ENCODE peak calls at places on chromosomes 7 and 10, in seven cellular contexts. One of them, this sample, is unnamed.

GRCh38 chr10:44990302-44990655 is 10.4 kb upstream of the ZNF22 start:
- DNase-seq in GM12865: no peak
- DNase-seq in Calu3: peak
- DNase-seq in B cell: no peak
- DNase-seq in endothelial cell of umbilical vein: no peak
- DNase-seq in GM20000: no peak
- DNase-seq in sigmoid colon: peak
- DNase-seq in this sample: no peak

GRCh38 chr10:16602104-16602735 is 80.5 kb upstream of the C1QL3 start:
- DNase-seq in B cell: no peak
- DNase-seq in Calu3: no peak
- DNase-seq in GM20000: no peak
- DNase-seq in endothelial cell of umbilical vein: no peak
- DNase-seq in sigmoid colon: no peak
- DNase-seq in GM12865: no peak
- DNase-seq in this sample: no peak

GRCh38 chr10:45657033-45657926 is 15.3 kb downstream of the ZFAND4 start:
- DNase-seq in GM12865: no peak
- DNase-seq in Calu3: no peak
- DNase-seq in GM20000: no peak
- DNase-seq in endothelial cell of umbilical vein: no peak
- DNase-seq in B cell: no peak
- DNase-seq in sigmoid colon: no peak
- DNase-seq in this sample: no peak

GRCh38 chr7:2640858-2641257 is 9.1 kb downstream of the TTYH3 start:
- DNase-seq in GM20000: no peak
- DNase-seq in endothelial cell of umbilical vein: no peak
- DNase-seq in Calu3: no peak
- DNase-seq in GM12865: no peak
- DNase-seq in sigmoid colon: peak
- DNase-seq in B cell: no peak
- DNase-seq in this sample: no peak

GRCh38 chr7:126501617-126502016 is 751.1 kb downstream of the GRM8 start:
- DNase-seq in GM20000: no peak
- DNase-seq in endothelial cell of umbilical vein: no peak
- DNase-seq in Calu3: no peak
- DNase-seq in B cell: no peak
- DNase-seq in sigmoid colon: no peak
- DNase-seq in GM12865: peak
- DNase-seq in this sample: no peak

GRCh38 chr10:132163826-132164515 is 22.8 kb upstream of the DPYSL4 start:
- DNase-seq in endothelial cell of umbilical vein: no peak
- DNase-seq in Calu3: no peak
- DNase-seq in GM12865: no peak
- DNase-seq in B cell: no peak
- DNase-seq in sigmoid colon: no peak
- DNase-seq in GM20000: no peak
- DNase-seq in this sample: no peak

GRCh38 chr10:24642921-24643678 is 80.6 kb downstream of the ARHGAP21 start:
- DNase-seq in sigmoid colon: no peak
- DNase-seq in Calu3: peak
- DNase-seq in GM12865: peak
- DNase-seq in B cell: peak
- DNase-seq in GM20000: peak
- DNase-seq in endothelial cell of umbilical vein: peak
- DNase-seq in this sample: no peak

GRCh38 chr7:114021135-114021534 is 102.3 kb upstream of the PPP1R3A start:
- DNase-seq in Calu3: no peak
- DNase-seq in GM12865: no peak
- DNase-seq in B cell: no peak
- DNase-seq in sigmoid colon: no peak
- DNase-seq in GM20000: no peak
- DNase-seq in endothelial cell of umbilical vein: no peak
- DNase-seq in this sample: no peak

GRCh38 chr7:102836206-102836938 is 76.4 kb upstream of the LRRC17 start:
- DNase-seq in endothelial cell of umbilical vein: peak
- DNase-seq in GM20000: no peak
- DNase-seq in sigmoid colon: no peak
- DNase-seq in Calu3: no peak
- DNase-seq in GM12865: no peak
- DNase-seq in B cell: no peak
- DNase-seq in this sample: no peak

GRCh38 chr10:12334186-12334530 is 15.2 kb upstream of the CAMK1D start:
- DNase-seq in endothelial cell of umbilical vein: no peak
- DNase-seq in GM12865: no peak
- DNase-seq in B cell: no peak
- DNase-seq in GM20000: no peak
- DNase-seq in sigmoid colon: no peak
- DNase-seq in Calu3: no peak
- DNase-seq in this sample: no peak

GRCh38 chr7:13508586-13508985 is 480.9 kb downstream of the ETV1 start:
- DNase-seq in B cell: no peak
- DNase-seq in Calu3: no peak
- DNase-seq in endothelial cell of umbilical vein: no peak
- DNase-seq in sigmoid colon: no peak
- DNase-seq in GM12865: no peak
- DNase-seq in GM20000: no peak
- DNase-seq in this sample: no peak

GRCh38 chr10:1809139-1809755 is 71.9 kb upstream of the ADARB2 start:
- DNase-seq in endothelial cell of umbilical vein: no peak
- DNase-seq in B cell: no peak
- DNase-seq in sigmoid colon: no peak
- DNase-seq in Calu3: no peak
- DNase-seq in GM12865: no peak
- DNase-seq in GM20000: no peak
- DNase-seq in this sample: no peak

GRCh38 chr10:6929157-6929830 is 349.2 kb upstream of the PRKCQ start:
- DNase-seq in GM20000: no peak
- DNase-seq in Calu3: no peak
- DNase-seq in B cell: no peak
- DNase-seq in GM12865: peak
- DNase-seq in sigmoid colon: no peak
- DNase-seq in endothelial cell of umbilical vein: no peak
- DNase-seq in this sample: no peak

GRCh38 chr10:29850371-29850770 is 209.0 kb downstream of the JCAD start:
- DNase-seq in endothelial cell of umbilical vein: no peak
- DNase-seq in GM12865: no peak
- DNase-seq in sigmoid colon: no peak
- DNase-seq in Calu3: no peak
- DNase-seq in B cell: no peak
- DNase-seq in GM20000: no peak
- DNase-seq in this sample: no peak

GRCh38 chr7:96996111-96996936 is 9.0 kb upstream of the DLX6 start:
- DNase-seq in Calu3: no peak
- DNase-seq in endothelial cell of umbilical vein: no peak
- DNase-seq in sigmoid colon: no peak
- DNase-seq in GM12865: no peak
- DNase-seq in GM20000: peak
- DNase-seq in B cell: no peak
- DNase-seq in this sample: no peak

GRCh38 chr7:101058355-101058754 is 26.9 kb upstream of the TRIM56 start:
- DNase-seq in B cell: peak
- DNase-seq in Calu3: peak
- DNase-seq in GM20000: peak
- DNase-seq in GM12865: peak
- DNase-seq in endothelial cell of umbilical vein: peak
- DNase-seq in sigmoid colon: no peak
- DNase-seq in this sample: no peak

GRCh38 chr7:132943645-132944044 is 138.2 kb downstream of the CHCHD3 start:
- DNase-seq in B cell: no peak
- DNase-seq in GM12865: no peak
- DNase-seq in GM20000: no peak
- DNase-seq in Calu3: no peak
- DNase-seq in endothelial cell of umbilical vein: no peak
- DNase-seq in sigmoid colon: no peak
- DNase-seq in this sample: no peak

GRCh38 chr10:62183442-62183841 is 85.2 kb downstream of the RTKN2 start:
- DNase-seq in GM20000: peak
- DNase-seq in sigmoid colon: no peak
- DNase-seq in endothelial cell of umbilical vein: no peak
- DNase-seq in GM12865: peak
- DNase-seq in B cell: no peak
- DNase-seq in Calu3: no peak
- DNase-seq in this sample: no peak

GRCh38 chr10:61138728-61139127 is 194.7 kb upstream of the RHOBTB1 start:
- DNase-seq in B cell: no peak
- DNase-seq in GM12865: no peak
- DNase-seq in endothelial cell of umbilical vein: no peak
- DNase-seq in Calu3: no peak
- DNase-seq in sigmoid colon: no peak
- DNase-seq in GM20000: no peak
- DNase-seq in this sample: no peak

DNA sequence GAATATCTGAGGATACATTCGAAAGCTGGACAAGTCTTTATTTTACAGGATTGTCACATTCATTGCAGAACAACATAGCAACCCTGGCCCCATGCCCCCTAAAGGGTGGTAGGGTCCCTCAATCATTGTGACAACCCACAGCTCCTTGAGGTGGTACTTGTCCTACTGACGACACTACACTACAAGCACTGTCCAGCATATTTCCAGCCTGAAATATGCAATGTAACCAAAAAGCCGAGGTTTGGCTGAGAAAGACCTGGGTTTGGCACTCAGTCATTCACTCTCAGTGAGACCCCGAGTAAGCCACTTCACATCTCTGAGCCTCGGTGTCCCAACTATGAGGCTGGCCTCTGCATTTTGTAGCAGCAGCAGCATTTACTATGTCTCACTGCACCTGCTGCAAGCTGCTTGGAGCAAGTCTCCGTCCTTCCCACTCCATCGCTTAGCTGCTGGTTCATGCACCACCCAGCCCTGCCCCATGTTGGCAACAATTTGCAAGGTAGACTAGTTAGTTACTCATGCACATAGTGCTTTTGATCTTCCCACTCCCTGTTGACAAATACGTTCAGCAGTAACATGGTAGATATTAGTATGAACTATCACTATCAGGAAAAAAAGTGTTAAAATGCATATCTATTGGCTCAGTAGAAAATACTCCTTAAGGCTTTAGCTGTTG is 43.6 kb upstream of the TNPO3 start:
- DNase-seq in sigmoid colon: no peak
- DNase-seq in endothelial cell of umbilical vein: no peak
- DNase-seq in GM12865: no peak
- DNase-seq in B cell: no peak
- DNase-seq in Calu3: no peak
- DNase-seq in GM20000: no peak
- DNase-seq in this sample: no peak
- TF ChIP-seq CTCF in sigmoid colon: no peak
- TF ChIP-seq CTCF in endothelial cell of umbilical vein: no peak
- TF ChIP-seq CTCF in GM12865: no peak
- TF ChIP-seq CTCF in B cell: no peak
- TF ChIP-seq CTCF in Calu3: no peak
- TF ChIP-seq CTCF in GM20000: no peak
- TF ChIP-seq CTCF in this sample: no peak

GRCh38 chr7:20307901-20308300 is 22.8 kb upstream of the ITGB8 start:
- DNase-seq in Calu3: no peak
- DNase-seq in sigmoid colon: no peak
- DNase-seq in B cell: no peak
- DNase-seq in GM12865: no peak
- DNase-seq in GM20000: no peak
- DNase-seq in endothelial cell of umbilical vein: no peak
- DNase-seq in this sample: no peak

GRCh38 chr7:20312562-20312961 is 18.1 kb upstream of the ITGB8 start:
- DNase-seq in GM20000: no peak
- DNase-seq in Calu3: no peak
- DNase-seq in sigmoid colon: no peak
- DNase-seq in endothelial cell of umbilical vein: peak
- DNase-seq in GM12865: no peak
- DNase-seq in B cell: no peak
- DNase-seq in this sample: no peak

GRCh38 chr7:20311743-20312042 is 19.0 kb upstream of the ITGB8 start:
- DNase-seq in sigmoid colon: no peak
- DNase-seq in Calu3: no peak
- DNase-seq in GM12865: no peak
- DNase-seq in B cell: no peak
- DNase-seq in endothelial cell of umbilical vein: no peak
- DNase-seq in GM20000: no peak
- DNase-seq in this sample: no peak

GRCh38 chr7:20314216-20314615 is 16.5 kb upstream of the ITGB8 start:
- DNase-seq in GM20000: no peak
- DNase-seq in endothelial cell of umbilical vein: no peak
- DNase-seq in Calu3: no peak
- DNase-seq in GM12865: no peak
- DNase-seq in sigmoid colon: no peak
- DNase-seq in B cell: no peak
- DNase-seq in this sample: no peak

GRCh38 chr7:20310963-20311742 is 19.5 kb upstream of the ITGB8 start:
- DNase-seq in GM12865: peak
- DNase-seq in B cell: no peak
- DNase-seq in GM20000: no peak
- DNase-seq in endothelial cell of umbilical vein: peak
- DNase-seq in sigmoid colon: no peak
- DNase-seq in Calu3: peak
- DNase-seq in this sample: no peak
- TF ChIP-seq CTCF in GM12865: peak
- TF ChIP-seq CTCF in B cell: peak
- TF ChIP-seq CTCF in GM20000: no peak
- TF ChIP-seq CTCF in endothelial cell of umbilical vein: peak
- TF ChIP-seq CTCF in sigmoid colon: no peak
- TF ChIP-seq CTCF in Calu3: peak
- TF ChIP-seq CTCF in this sample: peak

DNA sequence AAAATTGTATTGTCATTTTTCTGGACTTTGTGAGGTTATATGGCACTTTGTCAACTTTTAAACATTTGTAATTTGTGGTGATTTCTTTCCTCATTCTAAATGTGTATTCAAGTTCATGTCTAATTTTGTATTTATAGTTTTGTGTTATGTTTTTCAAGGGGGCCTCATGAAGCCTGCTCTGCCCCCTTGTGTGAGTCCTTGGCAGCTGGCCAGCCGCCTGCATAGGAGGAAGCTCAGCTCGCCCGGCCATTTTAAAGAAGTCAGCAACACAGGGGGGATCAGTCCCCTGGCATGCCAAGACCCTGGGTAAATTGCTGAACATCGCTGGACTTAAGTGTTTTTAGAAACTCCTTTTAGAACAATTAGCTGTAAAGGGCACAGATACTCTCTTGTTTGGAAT is 122.9 kb downstream of the ANLN start:
- DNase-seq in GM20000: no peak
- DNase-seq in GM12865: no peak
- DNase-seq in endothelial cell of umbilical vein: no peak
- DNase-seq in B cell: no peak
- DNase-seq in Calu3: no peak
- DNase-seq in sigmoid colon: no peak
- DNase-seq in this sample: no peak
- TF ChIP-seq CTCF in GM20000: no peak
- TF ChIP-seq CTCF in GM12865: no peak
- TF ChIP-seq CTCF in endothelial cell of umbilical vein: no peak
- TF ChIP-seq CTCF in B cell: no peak
- TF ChIP-seq CTCF in Calu3: no peak
- TF ChIP-seq CTCF in sigmoid colon: no peak
- TF ChIP-seq CTCF in this sample: no peak

DNA sequence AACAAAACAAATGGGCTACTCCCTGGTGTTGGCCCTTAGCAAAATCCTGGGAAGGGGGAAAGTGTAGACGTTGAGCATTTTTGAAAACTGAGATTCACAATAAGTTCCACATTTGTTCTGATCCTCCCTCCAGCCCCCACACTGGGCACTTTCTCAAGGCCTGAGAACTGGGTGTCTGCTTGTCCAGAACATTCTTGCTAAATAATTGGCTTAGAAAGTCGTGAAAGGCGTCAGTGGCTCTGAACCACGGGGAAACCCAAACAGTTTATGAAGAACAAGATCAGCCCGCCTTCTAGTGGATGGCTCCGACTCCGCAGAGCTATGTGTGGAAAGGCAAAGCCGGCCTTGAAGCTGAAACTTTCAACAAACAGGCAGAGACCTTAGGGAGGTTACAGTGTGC is 370.1 kb downstream of the PRPF18 start:
- DNase-seq in GM20000: no peak
- DNase-seq in Calu3: no peak
- DNase-seq in B cell: no peak
- DNase-seq in GM12865: no peak
- DNase-seq in sigmoid colon: peak
- DNase-seq in endothelial cell of umbilical vein: no peak
- DNase-seq in this sample: no peak
- TF ChIP-seq CTCF in GM20000: no peak
- TF ChIP-seq CTCF in Calu3: no peak
- TF ChIP-seq CTCF in B cell: no peak
- TF ChIP-seq CTCF in GM12865: no peak
- TF ChIP-seq CTCF in sigmoid colon: no peak
- TF ChIP-seq CTCF in endothelial cell of umbilical vein: no peak
- TF ChIP-seq CTCF in this sample: peak

This sample was measured in osteocyte.